ENCODE peak calls at places on chromosomes 13 and 19, in eight cellular contexts. M is pancreas; Y is CD8-positive, alpha-beta T cell; Z is IMR-90; P is body of pancreas; K is psoas muscle; I is heart right ventricle; E is esophagus squamous epithelium. T is an unnamed sample. For H3K9me3 and H3K4me1, the result is how much of the 10 kb centered on the place peaks cover.

GRCh38 chr13:112619730-112620639 is 32.0 kb upstream of the TUBGCP3 start:
- DNase-seq in M (no peak), Y (no peak), Z (no peak), P (no peak), K (no peak), I (no peak), E (no peak), T (no peak)

GRCh38 chr13:72221276-72221962 is 354.4 kb upstream of the DACH1 start:
- DNase-seq in M (peak), Y (no peak), Z (no peak), P (peak), K (peak), I (no peak), E (no peak), T (peak)

GRCh38 chr13:66835040-66835628 is 395.0 kb downstream of the PCDH9 start:
- DNase-seq in M (peak), Y (no peak), Z (peak), P (peak), K (peak), I (peak), E (no peak), T (peak)

GRCh38 chr13:108155185-108156106 is 59.9 kb downstream of the LIG4 start:
- DNase-seq in M (peak), Y (peak), Z (peak), P (peak), K (peak), I (peak), E (no peak), T (peak)

GRCh38 chr19:40465025-40465780 is at the start of gene BLVRB:
- DNase-seq in M (no peak), Y (no peak), Z (peak), P (peak), K (no peak), I (no peak), E (no peak), T (no peak)

GRCh38 chr13:68190826-68191225 is 960.7 kb upstream of the PCDH9 start:
- DNase-seq in M (no peak), Y (no peak), Z (no peak), P (no peak), K (no peak), I (no peak), E (no peak), T (no peak)

GRCh38 chr19:4441994-4442845 is 15.4 kb downstream of the UBXN6 start:
- DNase-seq in M (no peak), Y (no peak), Z (no peak), P (no peak), K (no peak), I (no peak), E (no peak), T (no peak)

GRCh38 chr19:16330811-16331690 is 6.4 kb downstream of the KLF2 start:
- DNase-seq in M (no peak), Y (no peak), Z (no peak), P (no peak), K (no peak), I (no peak), E (no peak), T (no peak)

GRCh38 chr13:45073809-45074208 is 46.5 kb upstream of the GTF2F2 start:
- DNase-seq in M (no peak), Y (no peak), Z (no peak), P (no peak), K (no peak), I (no peak), E (no peak), T (no peak)

DNA sequence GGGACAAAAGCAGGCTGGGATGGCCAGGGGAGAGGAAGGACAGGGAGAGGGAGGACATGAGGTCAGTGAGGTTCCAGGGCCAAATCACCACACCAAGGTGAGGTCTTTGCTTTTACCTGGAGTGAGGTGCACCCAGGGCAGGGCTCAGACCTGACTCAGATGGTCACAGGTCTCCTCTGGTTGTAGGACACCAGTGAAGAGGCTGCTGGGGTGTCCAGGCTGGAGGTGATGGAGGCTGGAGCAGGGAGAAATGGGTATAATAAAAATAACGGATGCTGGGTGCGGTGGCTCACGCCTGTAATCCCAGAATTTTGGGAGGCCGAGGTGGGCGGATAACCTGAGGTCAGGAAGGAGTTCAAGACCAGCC is 6.9 kb downstream of the GRAMD1A start:
- DNase-seq in M (no peak), Y (no peak), Z (no peak), P (no peak), K (no peak), I (no peak), E (no peak), T (no peak)
- H3K27ac ChIP-seq in M (no peak), Y (no peak), Z (peak), P (peak), K (no peak), I (peak), E (peak), T (no peak)

GRCh38 chr19:20640545-20640944 is 20.8 kb downstream of the ZNF626 start:
- DNase-seq in M (no peak), Y (no peak), Z (no peak), P (no peak), K (no peak), I (no peak), E (no peak), T (no peak)
- H3K9me3 ChIP-seq in M (under half), Y (under half), Z (under half), P (under half), K (under half), I (under half), E (half or more), T (under half)

GRCh38 chr19:3383121-3383722 is 16.8 kb downstream of the NFIC start:
- DNase-seq in M (no peak), Y (no peak), Z (no peak), P (no peak), K (peak), I (no peak), E (no peak), T (peak)
- H3K4me1 ChIP-seq in M (under half), Y (under half), Z (under half), P (half or more), K (half or more), I (half or more), E (half or more), T (under half)

GRCh38 chr13:109758937-109759480 is 27.4 kb downstream of the IRS2 start:
- DNase-seq in M (no peak), Y (no peak), Z (no peak), P (no peak), K (no peak), I (no peak), E (no peak), T (no peak)
- H3K27ac ChIP-seq in M (no peak), Y (no peak), Z (no peak), P (no peak), K (no peak), I (no peak), E (no peak), T (no peak)

GRCh38 chr19:32676186-32676894 is 692 bp downstream of the RGS9BP start:
- DNase-seq in M (peak), Y (no peak), Z (no peak), P (no peak), K (no peak), I (peak), E (no peak), T (peak)
- H3K9me3 ChIP-seq in M (under half), Y (under half), Z (under half), P (under half), K (under half), I (under half), E (under half), T (under half)

GRCh38 chr19:13010038-13010991 is 15.0 kb downstream of the NFIX start:
- DNase-seq in M (no peak), Y (no peak), Z (no peak), P (no peak), K (peak), I (peak), E (no peak), T (peak)
- H3K4me1 ChIP-seq in M (under half), Y (under half), Z (under half), P (under half), K (half or more), I (half or more), E (half or more), T (under half)